ENCODE peak calls at places on chromosomes 13 and 19, in ten cellular contexts. One of them, this sample, is unnamed.

GRCh38 chr13:112671359-112671758 is 18.5 kb upstream of the ATP11A start:
- DNase-seq in endothelial cell of umbilical vein: no peak
- DNase-seq in GM12878: no peak
- DNase-seq in transverse colon: no peak
- DNase-seq in H1: no peak
- DNase-seq in HCT116: no peak
- DNase-seq in vagina: no peak
- DNase-seq in stomach: no peak
- DNase-seq in HepG2: no peak
- DNase-seq in breast epithelium: no peak
- DNase-seq in this sample: no peak

GRCh38 chr13:97223711-97224461 is 1.8 kb downstream of the MBNL2 start:
- DNase-seq in vagina: no peak
- DNase-seq in H1: no peak
- DNase-seq in HepG2: peak; percentile 64
- DNase-seq in stomach: peak; percentile 42
- DNase-seq in endothelial cell of umbilical vein: peak; percentile 91
- DNase-seq in HCT116: peak; percentile 43
- DNase-seq in GM12878: no peak
- DNase-seq in transverse colon: peak; percentile 55
- DNase-seq in breast epithelium: no peak
- DNase-seq in this sample: peak; percentile 80

GRCh38 chr19:18478545-18479311 is 40.8 kb upstream of the ISYNA1 start:
- DNase-seq in HepG2: peak; percentile 88
- DNase-seq in endothelial cell of umbilical vein: no peak
- DNase-seq in breast epithelium: no peak
- DNase-seq in H1: no peak
- DNase-seq in vagina: no peak
- DNase-seq in GM12878: peak; percentile 51
- DNase-seq in transverse colon: peak; percentile 76
- DNase-seq in stomach: peak; percentile 70
- DNase-seq in HCT116: no peak
- DNase-seq in this sample: peak; percentile 92

GRCh38 chr19:16320987-16321386 is 3.6 kb upstream of the KLF2 start:
- DNase-seq in H1: no peak
- DNase-seq in endothelial cell of umbilical vein: no peak
- DNase-seq in transverse colon: no peak
- DNase-seq in HCT116: no peak
- DNase-seq in HepG2: no peak
- DNase-seq in GM12878: no peak
- DNase-seq in breast epithelium: no peak
- DNase-seq in vagina: no peak
- DNase-seq in stomach: no peak
- DNase-seq in this sample: no peak

GRCh38 chr13:110912651-110913051 is 2.2 kb downstream of the ANKRD10 start:
- DNase-seq in GM12878: no peak
- DNase-seq in H1: no peak
- DNase-seq in HepG2: peak; percentile 54
- DNase-seq in stomach: no peak
- DNase-seq in endothelial cell of umbilical vein: peak; percentile 63
- DNase-seq in vagina: no peak
- DNase-seq in HCT116: no peak
- DNase-seq in transverse colon: no peak
- DNase-seq in breast epithelium: no peak
- DNase-seq in this sample: peak; percentile 64

GRCh38 chr13:39330504-39330903 is 272.5 kb downstream of the LHFPL6 start:
- DNase-seq in GM12878: no peak
- DNase-seq in HepG2: no peak
- DNase-seq in transverse colon: no peak
- DNase-seq in stomach: no peak
- DNase-seq in H1: no peak
- DNase-seq in endothelial cell of umbilical vein: no peak
- DNase-seq in breast epithelium: no peak
- DNase-seq in HCT116: no peak
- DNase-seq in vagina: no peak
- DNase-seq in this sample: no peak

GRCh38 chr19:1251233-1251502 is 2.8 kb downstream of the MIDN start:
- DNase-seq in transverse colon: peak; percentile 82
- DNase-seq in HepG2: peak; percentile 37
- DNase-seq in breast epithelium: no peak
- DNase-seq in vagina: no peak
- DNase-seq in stomach: peak; percentile 72
- DNase-seq in HCT116: no peak
- DNase-seq in GM12878: no peak
- DNase-seq in H1: no peak
- DNase-seq in endothelial cell of umbilical vein: peak; percentile 56
- DNase-seq in this sample: no peak

GRCh38 chr19:45569619-45570421 is 14.8 kb downstream of the OPA3 start:
- DNase-seq in H1: peak; percentile 46
- DNase-seq in stomach: peak; percentile 76
- DNase-seq in breast epithelium: no peak
- DNase-seq in HCT116: peak; percentile 24
- DNase-seq in GM12878: no peak
- DNase-seq in transverse colon: peak; percentile 87
- DNase-seq in endothelial cell of umbilical vein: peak; percentile 41
- DNase-seq in HepG2: peak; percentile 45
- DNase-seq in vagina: no peak
- DNase-seq in this sample: peak; percentile 89

GRCh38 chr13:97079726-97080125 is 85.5 kb upstream of the OXGR1 start:
- DNase-seq in HepG2: no peak
- DNase-seq in HCT116: no peak
- DNase-seq in transverse colon: no peak
- DNase-seq in GM12878: no peak
- DNase-seq in H1: no peak
- DNase-seq in breast epithelium: no peak
- DNase-seq in vagina: no peak
- DNase-seq in endothelial cell of umbilical vein: no peak
- DNase-seq in stomach: no peak
- DNase-seq in this sample: no peak

GRCh38 chr19:49555600-49556411 is 24.6 kb downstream of the NOSIP start:
- DNase-seq in HCT116: peak; percentile 40
- DNase-seq in stomach: peak; percentile 54
- DNase-seq in transverse colon: peak; percentile 84
- DNase-seq in HepG2: no peak
- DNase-seq in endothelial cell of umbilical vein: peak; percentile 30
- DNase-seq in GM12878: no peak
- DNase-seq in vagina: no peak
- DNase-seq in H1: peak; percentile 88
- DNase-seq in breast epithelium: no peak
- DNase-seq in this sample: peak; percentile 84

GRCh38 chr19:34808566-34808965 is 35.6 kb upstream of the ZNF599 start:
- DNase-seq in HepG2: no peak
- DNase-seq in breast epithelium: no peak
- DNase-seq in endothelial cell of umbilical vein: peak; percentile 13
- DNase-seq in H1: no peak
- DNase-seq in GM12878: no peak
- DNase-seq in vagina: no peak
- DNase-seq in HCT116: no peak
- DNase-seq in transverse colon: no peak
- DNase-seq in stomach: no peak
- DNase-seq in this sample: no peak

GRCh38 chr13:35995136-35995535 is 136.0 kb downstream of the DCLK1 start:
- DNase-seq in stomach: no peak
- DNase-seq in endothelial cell of umbilical vein: no peak
- DNase-seq in GM12878: no peak
- DNase-seq in HCT116: no peak
- DNase-seq in HepG2: no peak
- DNase-seq in H1: no peak
- DNase-seq in breast epithelium: no peak
- DNase-seq in transverse colon: no peak
- DNase-seq in vagina: no peak
- DNase-seq in this sample: no peak

GRCh38 chr19:44747739-44748425 is 626 bp upstream of the BCL3 start:
- DNase-seq in HCT116: no peak
- DNase-seq in GM12878: no peak
- DNase-seq in stomach: peak; percentile 69
- DNase-seq in H1: no peak
- DNase-seq in vagina: no peak
- DNase-seq in endothelial cell of umbilical vein: peak; percentile 76
- DNase-seq in breast epithelium: no peak
- DNase-seq in HepG2: peak; percentile 50
- DNase-seq in transverse colon: peak; percentile 84
- DNase-seq in this sample: peak; percentile 91

GRCh38 chr19:39684283-39684682 is 20.0 kb upstream of the LGALS14 start:
- DNase-seq in transverse colon: no peak
- DNase-seq in stomach: no peak
- DNase-seq in HepG2: no peak
- DNase-seq in GM12878: no peak
- DNase-seq in vagina: no peak
- DNase-seq in endothelial cell of umbilical vein: no peak
- DNase-seq in H1: no peak
- DNase-seq in breast epithelium: no peak
- DNase-seq in HCT116: no peak
- DNase-seq in this sample: no peak

GRCh38 chr13:67857581-67858310 is 627.6 kb upstream of the PCDH9 start:
- DNase-seq in endothelial cell of umbilical vein: no peak
- DNase-seq in vagina: no peak
- DNase-seq in breast epithelium: no peak
- DNase-seq in transverse colon: no peak
- DNase-seq in HCT116: no peak
- DNase-seq in GM12878: no peak
- DNase-seq in H1: no peak
- DNase-seq in stomach: no peak
- DNase-seq in HepG2: no peak
- DNase-seq in this sample: no peak

GRCh38 chr19:5358173-5358800 is 17.7 kb upstream of the PTPRS start:
- DNase-seq in H1: no peak
- DNase-seq in transverse colon: no peak
- DNase-seq in endothelial cell of umbilical vein: no peak
- DNase-seq in stomach: no peak
- DNase-seq in GM12878: no peak
- DNase-seq in vagina: no peak
- DNase-seq in breast epithelium: no peak
- DNase-seq in HCT116: peak; percentile 50
- DNase-seq in HepG2: peak; percentile 27
- DNase-seq in this sample: no peak

GRCh38 chr19:5360003-5360820 is 19.6 kb upstream of the PTPRS start:
- DNase-seq in endothelial cell of umbilical vein: no peak
- DNase-seq in HCT116: no peak
- DNase-seq in H1: no peak
- DNase-seq in stomach: no peak
- DNase-seq in HepG2: no peak
- DNase-seq in breast epithelium: no peak
- DNase-seq in transverse colon: no peak
- DNase-seq in vagina: no peak
- DNase-seq in GM12878: no peak
- DNase-seq in this sample: no peak

GRCh38 chr19:5357584-5357983 is 17.0 kb upstream of the PTPRS start:
- DNase-seq in HCT116: no peak
- DNase-seq in HepG2: no peak
- DNase-seq in vagina: no peak
- DNase-seq in breast epithelium: no peak
- DNase-seq in endothelial cell of umbilical vein: no peak
- DNase-seq in GM12878: no peak
- DNase-seq in transverse colon: no peak
- DNase-seq in H1: no peak
- DNase-seq in stomach: no peak
- DNase-seq in this sample: no peak

GRCh38 chr19:5364674-5365073 is 24.1 kb upstream of the PTPRS start:
- DNase-seq in HepG2: no peak
- DNase-seq in HCT116: no peak
- DNase-seq in endothelial cell of umbilical vein: no peak
- DNase-seq in H1: no peak
- DNase-seq in vagina: no peak
- DNase-seq in GM12878: no peak
- DNase-seq in breast epithelium: no peak
- DNase-seq in transverse colon: no peak
- DNase-seq in stomach: no peak
- DNase-seq in this sample: no peak

GRCh38 chr19:5361407-5361806 is 20.8 kb upstream of the PTPRS start:
- DNase-seq in GM12878: no peak
- DNase-seq in vagina: no peak
- DNase-seq in HepG2: no peak
- DNase-seq in stomach: no peak
- DNase-seq in HCT116: no peak
- DNase-seq in H1: no peak
- DNase-seq in breast epithelium: no peak
- DNase-seq in transverse colon: no peak
- DNase-seq in endothelial cell of umbilical vein: no peak
- DNase-seq in this sample: no peak
- TF ChIP-seq POLR2A in GM12878: no peak
- TF ChIP-seq POLR2A in vagina: no peak
- TF ChIP-seq POLR2A in HepG2: no peak
- TF ChIP-seq POLR2A in stomach: no peak
- TF ChIP-seq POLR2A in HCT116: no peak
- TF ChIP-seq POLR2A in H1: no peak
- TF ChIP-seq POLR2A in breast epithelium: no peak
- TF ChIP-seq POLR2A in transverse colon: no peak
- TF ChIP-seq POLR2A in endothelial cell of umbilical vein: no peak
- TF ChIP-seq POLR2A in this sample: no peak

GRCh38 chr19:4519521-4520277 is 1.4 kb upstream of the PLIN4 start:
- DNase-seq in H1: no peak
- DNase-seq in breast epithelium: no peak
- DNase-seq in GM12878: no peak
- DNase-seq in HepG2: no peak
- DNase-seq in vagina: no peak
- DNase-seq in transverse colon: peak; percentile 50
- DNase-seq in HCT116: no peak
- DNase-seq in stomach: no peak
- DNase-seq in endothelial cell of umbilical vein: no peak
- DNase-seq in this sample: no peak
- TF ChIP-seq POLR2AphosphoS5 in H1: no peak
- TF ChIP-seq POLR2AphosphoS5 in breast epithelium: no peak
- TF ChIP-seq POLR2AphosphoS5 in GM12878: no peak
- TF ChIP-seq POLR2AphosphoS5 in HepG2: no peak
- TF ChIP-seq POLR2AphosphoS5 in vagina: no peak
- TF ChIP-seq POLR2AphosphoS5 in transverse colon: peak; percentile 67
- TF ChIP-seq POLR2AphosphoS5 in HCT116: no peak
- TF ChIP-seq POLR2AphosphoS5 in stomach: no peak
- TF ChIP-seq POLR2AphosphoS5 in endothelial cell of umbilical vein: no peak
- TF ChIP-seq POLR2AphosphoS5 in this sample: no peak

GRCh38 chr19:55599468-55600335 is at the start of the genes FIZ1 and ZNF524:
- DNase-seq in HCT116: peak; percentile 97
- DNase-seq in HepG2: peak; percentile 98
- DNase-seq in GM12878: peak; percentile 95
- DNase-seq in transverse colon: peak; percentile 98
- DNase-seq in endothelial cell of umbilical vein: peak; percentile 99
- DNase-seq in stomach: peak; percentile 99
- DNase-seq in vagina: no peak
- DNase-seq in breast epithelium: peak; percentile 99
- DNase-seq in H1: peak; percentile 93
- DNase-seq in this sample: peak; percentile 97
- TF ChIP-seq CTCF in HCT116: no peak
- TF ChIP-seq CTCF in HepG2: no peak
- TF ChIP-seq CTCF in GM12878: no peak
- TF ChIP-seq CTCF in transverse colon: no peak
- TF ChIP-seq CTCF in endothelial cell of umbilical vein: no peak
- TF ChIP-seq CTCF in stomach: no peak
- TF ChIP-seq CTCF in vagina: no peak
- TF ChIP-seq CTCF in breast epithelium: peak; percentile 29
- TF ChIP-seq CTCF in H1: no peak
- TF ChIP-seq CTCF in this sample: no peak

DNA sequence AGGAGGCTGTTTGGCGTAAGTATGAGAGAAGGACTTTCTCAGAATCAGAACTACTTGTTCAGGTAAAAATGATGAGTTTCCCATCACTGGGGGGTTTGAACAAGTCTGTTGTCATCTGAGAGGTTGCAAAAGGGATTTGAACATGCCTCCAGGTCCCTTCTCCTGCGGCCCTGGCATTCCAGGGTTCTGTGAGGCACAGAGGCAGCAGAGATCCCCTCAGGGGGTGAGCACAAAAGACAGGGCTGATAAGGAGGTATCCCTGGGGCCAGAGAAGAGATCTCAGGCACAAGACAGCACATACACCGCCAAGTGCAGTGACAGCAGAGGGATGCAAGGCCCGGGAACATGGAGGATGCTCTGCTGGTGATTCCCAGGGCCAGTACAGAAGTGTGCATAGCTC is 275.8 kb upstream of the TSHZ3 start:
- DNase-seq in breast epithelium: no peak
- DNase-seq in H1: no peak
- DNase-seq in stomach: no peak
- DNase-seq in endothelial cell of umbilical vein: no peak
- DNase-seq in GM12878: no peak
- DNase-seq in HepG2: no peak
- DNase-seq in HCT116: no peak
- DNase-seq in vagina: no peak
- DNase-seq in transverse colon: no peak
- DNase-seq in this sample: no peak
- TF ChIP-seq POLR2A in breast epithelium: no peak
- TF ChIP-seq POLR2A in H1: no peak
- TF ChIP-seq POLR2A in stomach: no peak
- TF ChIP-seq POLR2A in endothelial cell of umbilical vein: no peak
- TF ChIP-seq POLR2A in GM12878: no peak
- TF ChIP-seq POLR2A in HepG2: no peak
- TF ChIP-seq POLR2A in HCT116: no peak
- TF ChIP-seq POLR2A in vagina: no peak
- TF ChIP-seq POLR2A in transverse colon: no peak
- TF ChIP-seq POLR2A in this sample: no peak